ENCODE peak calls at places on chromosomes 4 and X, in five cellular contexts. W is choroid plexus epithelial cell, R is left lung, T is tibial artery, N is coronary artery. F is an unnamed sample.

GRCh38 chr4:158841540-158841939 is 72.7 kb downstream of the FNIP2 start:
- DNase-seq in N (no peak), W (no peak), R (no peak), T (no peak), F (no peak)

GRCh38 chrX:11597479-11597878 is 68.2 kb downstream of the ARHGAP6 start:
- DNase-seq in N (no peak), T (no peak), W (peak; percentile 30), R (no peak), F (no peak)

GRCh38 chr4:184274288-184274951 is 56.7 kb upstream of the ENPP6 start:
- DNase-seq in R (no peak), W (no peak), N (no peak), T (no peak), F (no peak)

GRCh38 chr4:189912170-189912569 is 28.5 kb upstream of the FRG1 start:
- DNase-seq in W (no peak), N (no peak), R (no peak), T (no peak), F (no peak)

GRCh38 chr4:22764183-22764582 is 71.4 kb downstream of the GBA3 start:
- DNase-seq in T (no peak), N (no peak), W (no peak), R (no peak), F (no peak)

GRCh38 chrX:106952988-106953387 is 32.8 kb downstream of the CLDN2 start:
- DNase-seq in R (no peak), W (peak; percentile 55), N (no peak), T (no peak), F (no peak)

GRCh38 chrX:10453945-10454344 is 166.4 kb downstream of the MID1 start:
- DNase-seq in T (no peak), W (no peak), R (no peak), N (no peak), F (no peak)

GRCh38 chr4:8019396-8020365 is 80.0 kb upstream of the AFAP1 start:
- DNase-seq in R (peak; percentile 79), T (no peak), N (no peak), W (no peak), F (no peak)

GRCh38 chrX:134202561-134202960 is 34.4 kb upstream of the CCDC160 start:
- DNase-seq in N (no peak), T (no peak), W (no peak), R (no peak), F (no peak)

GRCh38 chrX:110992611-110993010 is 103.4 kb upstream of the PAK3 start:
- DNase-seq in W (peak; percentile 9), R (no peak), T (no peak), N (no peak), F (no peak)

GRCh38 chr4:138647433-138647832 is 368.1 kb upstream of the NOCT start:
- DNase-seq in W (no peak), N (no peak), R (no peak), T (no peak), F (no peak)

GRCh38 chr4:84585276-84585675 is 2.3 kb downstream of the CDS1 start:
- DNase-seq in T (no peak), N (no peak), R (no peak), W (no peak), F (no peak)

GRCh38 chr4:53601251-53601764 is 10.0 kb upstream of the LNX1 start:
- DNase-seq in W (peak; percentile 38), R (no peak), N (no peak), T (no peak), F (no peak)

GRCh38 chrX:48046846-48047245 is 24.6 kb downstream of the ZNF630 start:
- DNase-seq in N (no peak), T (no peak), W (no peak), R (no peak), F (no peak)

GRCh38 chr4:137253949-137254348 is 278.3 kb downstream of the PCDH18 start:
- DNase-seq in R (no peak), W (peak; percentile 70), N (no peak), T (no peak), F (no peak)

GRCh38 chrX:1851527-1851926 is 236.7 kb downstream of the ASMT start:
- DNase-seq in R (no peak), W (no peak), T (no peak), N (no peak), F (no peak)

GRCh38 chr4:18733956-18734872 is 712.7 kb upstream of the LCORL start:
- DNase-seq in W (peak; percentile 8), N (no peak), R (no peak), T (no peak), F (no peak)

GRCh38 chr4:78645853-78646757 is 94.5 kb downstream of the ANXA3 start:
- DNase-seq in W (peak; percentile 95), T (peak; percentile 91), N (peak; percentile 84), R (no peak), F (no peak)

GRCh38 chr4:169931996-169932395 is 94.2 kb downstream of the MFAP3L start:
- DNase-seq in W (no peak), N (no peak), T (no peak), R (no peak), F (no peak)

GRCh38 chr4:145784036-145784435 is 104.1 kb downstream of the C4orf51 start:
- DNase-seq in T (no peak), R (no peak), N (no peak), W (no peak), F (no peak)

GRCh38 chr4:118278473-118279274 is 74.1 kb downstream of the PRSS12 start:
- DNase-seq in W (peak; percentile 97), T (peak; percentile 96), R (peak; percentile 98), N (peak; percentile 94), F (peak; percentile 98)

GRCh38 chrX:149497626-149498025 is 7.5 kb downstream of the IDS start:
- DNase-seq in R (no peak), W (peak; percentile 43), N (no peak), T (no peak), F (no peak)

GRCh38 chrX:64570204-64570603 is 175.0 kb upstream of the MTMR8 start:
- DNase-seq in R (no peak), W (no peak), T (no peak), N (no peak), F (no peak)

GRCh38 chrX:81390244-81390643 is 188.3 kb downstream of the SH3BGRL start:
- DNase-seq in R (no peak), N (no peak), T (no peak), W (no peak), F (no peak)

GRCh38 chr4:86099348-86099747 is 260.5 kb downstream of the MAPK10 start:
- DNase-seq in T (no peak), N (no peak), W (no peak), R (no peak), F (no peak)

GRCh38 chrX:2385224-2385623 is 115.6 kb downstream of the DHRSX start:
- DNase-seq in T (no peak), N (no peak), R (no peak), W (peak; percentile 90), F (no peak)

GRCh38 chrX:18377802-18378201 is 23.3 kb upstream of the SCML2 start:
- DNase-seq in R (no peak), T (no peak), W (peak; percentile 36), N (no peak), F (no peak)

GRCh38 chrX:19152762-19153161 is 30.5 kb upstream of the ADGRG2 start:
- DNase-seq in N (no peak), R (no peak), T (no peak), W (no peak), F (no peak)

GRCh38 chr4:122827899-122828601 is 1.4 kb downstream of the FGF2 start:
- DNase-seq in W (peak; percentile 88), T (peak; percentile 74), R (no peak), N (no peak), F (no peak)

GRCh38 chr4:155170569-155170968 is 37.9 kb upstream of the NPY2R start:
- DNase-seq in T (no peak), R (no peak), N (no peak), W (no peak), F (no peak)
- TF ChIP-seq CTCF in T (no peak), R (no peak), N (no peak), W (no peak), F (no peak)

DNA sequence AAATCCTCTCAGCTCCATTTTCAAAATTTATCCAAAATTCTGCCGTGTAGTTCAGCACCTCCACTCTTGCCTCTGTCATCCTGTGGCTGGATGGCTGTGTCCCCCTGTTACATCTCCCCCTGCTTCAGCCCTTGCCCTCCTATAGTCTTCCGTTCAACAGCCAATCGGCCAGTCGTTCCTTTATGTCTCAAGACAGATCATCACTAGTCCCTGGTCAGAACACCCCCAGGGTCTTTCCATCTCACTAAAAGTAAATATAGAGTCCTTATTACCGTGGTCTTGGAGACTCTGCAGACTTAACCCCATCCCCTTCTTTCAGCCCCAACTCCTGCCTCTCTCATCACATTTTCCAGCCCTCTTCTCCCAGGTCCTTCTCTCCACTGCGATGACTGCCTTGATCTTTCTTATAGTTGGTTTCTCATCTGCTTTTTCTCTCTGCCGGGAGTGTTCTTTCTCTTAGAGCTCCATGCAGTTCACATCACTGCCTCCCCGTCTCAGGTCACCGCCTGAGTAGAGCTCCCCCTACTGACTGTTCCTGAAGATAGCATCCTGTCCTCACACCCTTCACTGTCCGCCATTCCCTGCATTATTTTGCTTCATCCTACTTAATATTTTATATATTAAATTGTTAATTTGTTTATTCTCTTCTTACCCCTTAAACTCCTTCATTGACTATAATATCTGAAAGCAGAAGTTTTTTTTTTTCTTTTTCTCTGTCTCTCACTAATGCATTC is 736.9 kb upstream of the MAGEB2 start:
- DNase-seq in R (no peak), N (no peak), T (no peak), W (peak; percentile 68), F (no peak)
- TF ChIP-seq CTCF in R (peak; percentile 31), N (peak; percentile 20), T (peak; percentile 29), W (peak; percentile 76), F (peak; percentile 58)

DNA sequence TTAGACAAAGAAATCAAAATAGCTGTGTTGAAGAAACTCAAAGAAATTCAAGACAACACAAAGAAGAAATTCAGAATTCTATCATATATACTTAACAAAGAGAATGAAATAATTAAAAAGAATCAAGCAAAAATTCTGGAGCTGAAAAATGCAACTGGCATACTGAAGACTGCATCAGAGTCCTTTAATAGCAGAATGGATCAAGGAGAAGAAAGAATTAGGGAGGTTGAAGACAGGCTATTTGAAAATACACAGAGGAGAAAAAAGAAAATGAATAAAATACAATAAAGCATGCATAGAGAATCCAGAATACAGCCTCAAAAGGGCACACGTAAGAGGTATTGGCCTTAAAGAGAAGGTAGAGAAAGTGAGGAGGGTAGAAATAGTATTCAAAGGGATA is 179.5 kb upstream of the SPIN4 start:
- DNase-seq in R (no peak), W (no peak), T (no peak), N (no peak), F (no peak)
- TF ChIP-seq CTCF in R (no peak), W (no peak), T (no peak), N (no peak), F (no peak)

GRCh38 chr4:164606478-164606877 is 147.5 kb upstream of the SMIM31 start:
- DNase-seq in N (no peak), W (no peak), T (no peak), R (no peak), F (no peak)
- TF ChIP-seq CTCF in N (no peak), W (no peak), T (no peak), R (no peak), F (no peak)

GRCh38 chr4:153346563-153346962 is 2.1 kb downstream of the MND1 start:
- DNase-seq in W (peak; percentile 9), R (no peak), N (no peak), T (no peak), F (peak; percentile 25)
- TF ChIP-seq CTCF in W (peak; percentile 34), R (no peak), N (no peak), T (no peak), F (peak; percentile 37)